ENCODE peak calls at places on chromosomes 2 and 18, in four cellular contexts. R is tibial nerve, Q is HepG2, Z is stomach. P is an unnamed sample. For H3K9me3 and H3K27me3, the result is how much of the 10 kb centered on the place peaks cover.

GRCh38 chr2:213150315-213150951 is 979 bp downstream of the IKZF2 start:
- DNase-seq in R (no peak), Q (no peak), Z (no peak), P (no peak)

GRCh38 chr2:24981742-24982141 is 10.0 kb upstream of the DNAJC27 start:
- DNase-seq in Q (no peak), R (no peak), Z (no peak), P (no peak)

GRCh38 chr18:79888016-79888415 is 63.4 kb downstream of the SLC66A2 start:
- DNase-seq in Z (no peak), R (no peak), Q (no peak), P (no peak)

GRCh38 chr18:62976227-62976626 is 260.9 kb downstream of the PHLPP1 start:
- DNase-seq in Q (no peak), Z (peak), R (no peak), P (no peak)

GRCh38 chr2:88067189-88067588 is 436 bp upstream of the SMYD1 start:
- DNase-seq in Q (no peak), R (no peak), Z (no peak), P (no peak)

GRCh38 chr2:188628989-188629889 is 337.6 kb downstream of the GULP1 start:
- DNase-seq in R (peak), Z (no peak), Q (no peak), P (no peak)

GRCh38 chr2:6922201-6922656 is 5.0 kb downstream of the RNF144A start:
- DNase-seq in R (no peak), Z (no peak), Q (peak), P (no peak)

GRCh38 chr2:70480468-70480867 is 73.2 kb downstream of the TGFA start:
- DNase-seq in Q (no peak), Z (no peak), R (no peak), P (no peak)

GRCh38 chr18:76373297-76373696 is 121.7 kb downstream of the ZNF516 start:
- DNase-seq in R (no peak), Z (no peak), Q (no peak), P (no peak)

GRCh38 chr2:157476915-157477709 is 33.2 kb upstream of the CYTIP start:
- DNase-seq in Q (no peak), Z (no peak), R (no peak), P (no peak)

GRCh38 chr2:75709297-75709696 is 1.4 kb downstream of the GCFC2 start:
- DNase-seq in Q (peak), Z (no peak), R (no peak), P (no peak)

GRCh38 chr2:160294339-160294803 is 94.3 kb upstream of the ITGB6 start:
- DNase-seq in R (peak), Q (no peak), Z (no peak), P (peak)

GRCh38 chr18:70683263-70683662 is 394.4 kb downstream of the SOCS6 start:
- DNase-seq in Q (no peak), R (no peak), Z (no peak), P (no peak)

GRCh38 chr2:200469708-200470600 is 39.9 kb downstream of the KCTD18 start:
- DNase-seq in Z (no peak), Q (no peak), R (peak), P (no peak)

GRCh38 chr2:109118321-109118720 is 10.7 kb upstream of the SH3RF3 start:
- DNase-seq in Q (no peak), Z (no peak), R (no peak), P (no peak)

GRCh38 chr2:47652041-47652713 is 130.8 kb upstream of the MSH6 start:
- DNase-seq in Q (no peak), Z (no peak), R (no peak), P (no peak)

GRCh38 chr2:175180701-175181103 is 808 bp downstream of the ATP5MC3 start:
- DNase-seq in Q (peak), Z (peak), R (no peak), P (peak)
- TF ChIP-seq POLR2A in Q (peak), Z (no peak), R (no peak), P (peak)

GRCh38 chr18:72504866-72505265 is 39.3 kb downstream of the CBLN2 start:
- DNase-seq in Q (no peak), R (no peak), Z (no peak), P (no peak)
- H3K9me3 ChIP-seq in Q (under half), R (under half), Z (under half), P (under half)

GRCh38 chr2:134721596-134721995 is 2.8 kb upstream of the TMEM163 start:
- DNase-seq in R (no peak), Q (no peak), Z (no peak), P (no peak)
- H3K27me3 ChIP-seq in R (half or more), Q (half or more), Z (half or more), P (under half)

GRCh38 chr2:10302479-10303173 is at the start of gene HPCAL1:
- DNase-seq in R (peak), Q (peak), Z (peak), P (peak)
- TF ChIP-seq POLR2A in R (peak), Q (peak), Z (no peak), P (peak)

GRCh38 chr2:208511016-208511415 is 104.4 kb downstream of the PTH2R start:
- DNase-seq in Q (no peak), Z (no peak), R (no peak), P (no peak)
- H3K9me3 ChIP-seq in Q (under half), Z (under half), R (under half), P (under half)

DNA sequence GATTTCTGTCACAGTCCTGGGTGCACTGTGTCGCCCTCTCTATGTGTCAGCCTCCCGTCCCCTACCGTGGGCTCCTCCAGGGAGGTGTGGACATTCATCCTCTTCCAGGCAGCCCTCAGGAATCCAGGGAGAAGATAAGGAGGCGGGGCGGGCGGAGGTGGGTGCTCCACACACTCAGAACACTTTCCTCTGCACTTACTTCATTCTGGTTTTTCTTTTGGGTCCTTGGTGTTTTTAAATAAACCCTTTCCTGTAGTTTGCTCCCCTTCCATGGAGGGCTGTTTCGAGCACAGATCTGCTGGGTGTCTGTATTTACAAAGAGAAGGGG is 183.9 kb downstream of the FAM210A start:
- DNase-seq in Z (no peak), R (no peak), Q (no peak), P (no peak)
- H3K27me3 ChIP-seq in Z (under half), R (under half), Q (under half), P (under half)

DNA sequence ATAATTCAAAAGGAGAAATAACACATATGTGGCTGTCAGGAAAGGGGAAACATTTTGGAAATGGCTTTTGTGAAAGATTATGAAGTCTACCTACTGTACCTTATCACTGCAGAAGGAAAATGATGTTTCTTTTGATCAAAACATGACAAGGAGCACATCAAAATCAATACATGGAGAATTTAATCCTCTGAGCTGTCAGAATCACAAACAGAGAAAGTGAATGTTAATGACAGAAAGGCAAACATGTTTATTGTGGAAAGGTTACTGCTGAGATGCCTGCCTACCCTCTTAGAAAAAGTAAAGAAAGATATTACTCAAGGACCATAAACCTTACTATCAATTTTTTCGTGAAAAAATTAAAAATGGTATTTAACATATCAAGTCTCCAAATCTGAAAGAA is 794.5 kb upstream of the GYPC start:
- DNase-seq in Z (no peak), R (no peak), Q (no peak), P (no peak)
- TF ChIP-seq POLR2A in Z (no peak), R (no peak), Q (no peak), P (no peak)

P was measured in right lobe of liver.